ENCODE peak calls at places on chromosomes 5 and 9, in nine cellular contexts. One of them, this sample, is unnamed.

GRCh38 chr5:140855772-140856674 is at the start of gene PCDHA10:
- DNase-seq in NCI-H1092: no peak
- DNase-seq in AG20443: no peak
- DNase-seq in H7: peak; percentile 75
- DNase-seq in heart right ventricle: no peak
- DNase-seq in NAMALWA: peak; percentile 61
- DNase-seq in islet precursor cell: peak; percentile 73
- DNase-seq in iris pigment epithelial cell: no peak
- DNase-seq in GM23248: peak; percentile 41
- DNase-seq in this sample: no peak

GRCh38 chr5:19270153-19270552 is 717.8 kb downstream of the CDH18 start:
- DNase-seq in NCI-H1092: peak; percentile 4
- DNase-seq in AG20443: no peak
- DNase-seq in H7: no peak
- DNase-seq in heart right ventricle: no peak
- DNase-seq in NAMALWA: peak; percentile 98
- DNase-seq in islet precursor cell: no peak
- DNase-seq in iris pigment epithelial cell: no peak
- DNase-seq in GM23248: no peak
- DNase-seq in this sample: no peak

GRCh38 chr5:118596255-118596654 is 392.1 kb downstream of the DTWD2 start:
- DNase-seq in NCI-H1092: no peak
- DNase-seq in AG20443: no peak
- DNase-seq in H7: no peak
- DNase-seq in heart right ventricle: no peak
- DNase-seq in NAMALWA: no peak
- DNase-seq in islet precursor cell: no peak
- DNase-seq in iris pigment epithelial cell: no peak
- DNase-seq in GM23248: no peak
- DNase-seq in this sample: no peak

GRCh38 chr9:112582863-112583262 is 96.2 kb downstream of the KIAA1958 start:
- DNase-seq in NCI-H1092: no peak
- DNase-seq in AG20443: no peak
- DNase-seq in H7: peak; percentile 21
- DNase-seq in heart right ventricle: no peak
- DNase-seq in NAMALWA: no peak
- DNase-seq in islet precursor cell: no peak
- DNase-seq in iris pigment epithelial cell: no peak
- DNase-seq in GM23248: no peak
- DNase-seq in this sample: peak; percentile 64

GRCh38 chr5:112492291-112492690 is 73.2 kb upstream of the EPB41L4A start:
- DNase-seq in NCI-H1092: peak; percentile 1
- DNase-seq in AG20443: peak; percentile 77
- DNase-seq in H7: peak; percentile 61
- DNase-seq in heart right ventricle: peak; percentile 25
- DNase-seq in NAMALWA: peak; percentile 89
- DNase-seq in islet precursor cell: peak; percentile 69
- DNase-seq in iris pigment epithelial cell: peak; percentile 77
- DNase-seq in GM23248: peak; percentile 84
- DNase-seq in this sample: peak; percentile 42

GRCh38 chr9:117926031-117926655 is 221.9 kb downstream of the TLR4 start:
- DNase-seq in NCI-H1092: no peak
- DNase-seq in AG20443: no peak
- DNase-seq in H7: no peak
- DNase-seq in heart right ventricle: no peak
- DNase-seq in NAMALWA: no peak
- DNase-seq in islet precursor cell: no peak
- DNase-seq in iris pigment epithelial cell: peak; percentile 0
- DNase-seq in GM23248: peak; percentile 5
- DNase-seq in this sample: no peak

GRCh38 chr9:111501648-111502047 is 17.5 kb upstream of the ECPAS start:
- DNase-seq in NCI-H1092: no peak
- DNase-seq in AG20443: no peak
- DNase-seq in H7: peak; percentile 28
- DNase-seq in heart right ventricle: no peak
- DNase-seq in NAMALWA: no peak
- DNase-seq in islet precursor cell: no peak
- DNase-seq in iris pigment epithelial cell: no peak
- DNase-seq in GM23248: no peak
- DNase-seq in this sample: no peak

GRCh38 chr5:142874537-142874936 is 104.4 kb downstream of the ARHGAP26 start:
- DNase-seq in NCI-H1092: no peak
- DNase-seq in AG20443: no peak
- DNase-seq in H7: no peak
- DNase-seq in heart right ventricle: peak; percentile 88
- DNase-seq in NAMALWA: no peak
- DNase-seq in islet precursor cell: no peak
- DNase-seq in iris pigment epithelial cell: no peak
- DNase-seq in GM23248: no peak
- DNase-seq in this sample: no peak

GRCh38 chr9:133107245-133107722 is 13.8 kb downstream of the RALGDS start:
- DNase-seq in NCI-H1092: no peak
- DNase-seq in AG20443: no peak
- DNase-seq in H7: peak; percentile 36
- DNase-seq in heart right ventricle: no peak
- DNase-seq in NAMALWA: no peak
- DNase-seq in islet precursor cell: no peak
- DNase-seq in iris pigment epithelial cell: no peak
- DNase-seq in GM23248: no peak
- DNase-seq in this sample: no peak

GRCh38 chr5:136082390-136083193 is 50.1 kb upstream of the SMAD5 start:
- DNase-seq in NCI-H1092: peak; percentile 22
- DNase-seq in AG20443: peak; percentile 86
- DNase-seq in H7: peak; percentile 83
- DNase-seq in heart right ventricle: peak; percentile 90
- DNase-seq in NAMALWA: peak; percentile 56
- DNase-seq in islet precursor cell: peak; percentile 88
- DNase-seq in iris pigment epithelial cell: peak; percentile 72
- DNase-seq in GM23248: peak; percentile 89
- DNase-seq in this sample: peak; percentile 25

GRCh38 chr5:59034498-59035186 is 451.8 kb downstream of the RAB3C start:
- DNase-seq in NCI-H1092: no peak
- DNase-seq in AG20443: peak; percentile 37
- DNase-seq in H7: peak; percentile 47
- DNase-seq in heart right ventricle: no peak
- DNase-seq in NAMALWA: peak; percentile 15
- DNase-seq in islet precursor cell: no peak
- DNase-seq in iris pigment epithelial cell: peak; percentile 79
- DNase-seq in GM23248: peak; percentile 77
- DNase-seq in this sample: no peak

GRCh38 chr9:114238919-114239879 is 83.7 kb upstream of the ORM1 start:
- DNase-seq in NCI-H1092: peak; percentile 31
- DNase-seq in AG20443: no peak
- DNase-seq in H7: peak; percentile 92
- DNase-seq in heart right ventricle: peak; percentile 66
- DNase-seq in NAMALWA: peak; percentile 42
- DNase-seq in islet precursor cell: peak; percentile 67
- DNase-seq in iris pigment epithelial cell: peak; percentile 64
- DNase-seq in GM23248: peak; percentile 20
- DNase-seq in this sample: no peak

GRCh38 chr5:123755587-123756324 is 243.8 kb downstream of the CSNK1G3 start:
- DNase-seq in NCI-H1092: no peak
- DNase-seq in AG20443: peak; percentile 36
- DNase-seq in H7: no peak
- DNase-seq in heart right ventricle: no peak
- DNase-seq in NAMALWA: no peak
- DNase-seq in islet precursor cell: peak; percentile 59
- DNase-seq in iris pigment epithelial cell: peak; percentile 71
- DNase-seq in GM23248: peak; percentile 69
- DNase-seq in this sample: no peak

GRCh38 chr9:74379718-74380117 is 117.4 kb upstream of the RORB start:
- DNase-seq in NCI-H1092: peak; percentile 39
- DNase-seq in AG20443: no peak
- DNase-seq in H7: peak; percentile 32
- DNase-seq in heart right ventricle: no peak
- DNase-seq in NAMALWA: peak; percentile 28
- DNase-seq in islet precursor cell: peak; percentile 79
- DNase-seq in iris pigment epithelial cell: peak; percentile 50
- DNase-seq in GM23248: no peak
- DNase-seq in this sample: peak; percentile 56

GRCh38 chr5:170722316-170722715 is 61.2 kb upstream of the GABRP start:
- DNase-seq in NCI-H1092: no peak
- DNase-seq in AG20443: no peak
- DNase-seq in H7: peak; percentile 21
- DNase-seq in heart right ventricle: no peak
- DNase-seq in NAMALWA: no peak
- DNase-seq in islet precursor cell: peak; percentile 37
- DNase-seq in iris pigment epithelial cell: no peak
- DNase-seq in GM23248: no peak
- DNase-seq in this sample: no peak

GRCh38 chr5:113178073-113178779 is 201.6 kb downstream of the DCP2 start:
- DNase-seq in NCI-H1092: peak; percentile 49
- DNase-seq in AG20443: no peak
- DNase-seq in H7: no peak
- DNase-seq in heart right ventricle: no peak
- DNase-seq in NAMALWA: no peak
- DNase-seq in islet precursor cell: no peak
- DNase-seq in iris pigment epithelial cell: no peak
- DNase-seq in GM23248: no peak
- DNase-seq in this sample: no peak

GRCh38 chr5:131589510-131590348 is 45.3 kb downstream of the RAPGEF6 start:
- DNase-seq in NCI-H1092: peak; percentile 2
- DNase-seq in AG20443: peak; percentile 61
- DNase-seq in H7: peak; percentile 58
- DNase-seq in heart right ventricle: no peak
- DNase-seq in NAMALWA: peak; percentile 72
- DNase-seq in islet precursor cell: peak; percentile 82
- DNase-seq in iris pigment epithelial cell: peak; percentile 64
- DNase-seq in GM23248: peak; percentile 63
- DNase-seq in this sample: peak; percentile 18

GRCh38 chr9:109721021-109721420 is 59.0 kb upstream of the PALM2AKAP2 start:
- DNase-seq in NCI-H1092: no peak
- DNase-seq in AG20443: no peak
- DNase-seq in H7: peak; percentile 19
- DNase-seq in heart right ventricle: no peak
- DNase-seq in NAMALWA: no peak
- DNase-seq in islet precursor cell: no peak
- DNase-seq in iris pigment epithelial cell: no peak
- DNase-seq in GM23248: peak; percentile 26
- DNase-seq in this sample: peak; percentile 18

GRCh38 chr5:65299841-65300240 is 181.9 kb downstream of the ADAMTS6 start:
- DNase-seq in NCI-H1092: no peak
- DNase-seq in AG20443: no peak
- DNase-seq in H7: no peak
- DNase-seq in heart right ventricle: no peak
- DNase-seq in NAMALWA: no peak
- DNase-seq in islet precursor cell: no peak
- DNase-seq in iris pigment epithelial cell: peak; percentile 93
- DNase-seq in GM23248: no peak
- DNase-seq in this sample: no peak

GRCh38 chr9:32004431-32005076 is 379.9 kb upstream of the ACO1 start:
- DNase-seq in NCI-H1092: no peak
- DNase-seq in AG20443: no peak
- DNase-seq in H7: no peak
- DNase-seq in heart right ventricle: no peak
- DNase-seq in NAMALWA: no peak
- DNase-seq in islet precursor cell: no peak
- DNase-seq in iris pigment epithelial cell: no peak
- DNase-seq in GM23248: no peak
- DNase-seq in this sample: no peak

GRCh38 chr5:65213921-65214525 is 267.7 kb downstream of the ADAMTS6 start:
- DNase-seq in NCI-H1092: no peak
- DNase-seq in AG20443: peak; percentile 18
- DNase-seq in H7: peak; percentile 53
- DNase-seq in heart right ventricle: no peak
- DNase-seq in NAMALWA: peak; percentile 11
- DNase-seq in islet precursor cell: peak; percentile 68
- DNase-seq in iris pigment epithelial cell: peak; percentile 44
- DNase-seq in GM23248: peak; percentile 38
- DNase-seq in this sample: no peak

GRCh38 chr9:89137548-89138462 is 40.8 kb downstream of the SHC3 start:
- DNase-seq in NCI-H1092: no peak
- DNase-seq in AG20443: peak; percentile 87
- DNase-seq in H7: no peak
- DNase-seq in heart right ventricle: peak; percentile 47
- DNase-seq in NAMALWA: no peak
- DNase-seq in islet precursor cell: no peak
- DNase-seq in iris pigment epithelial cell: peak; percentile 97
- DNase-seq in GM23248: peak; percentile 97
- DNase-seq in this sample: no peak

GRCh38 chr5:163964650-163965049 is 459.2 kb downstream of the MAT2B start:
- DNase-seq in NCI-H1092: no peak
- DNase-seq in AG20443: no peak
- DNase-seq in H7: no peak
- DNase-seq in heart right ventricle: no peak
- DNase-seq in NAMALWA: no peak
- DNase-seq in islet precursor cell: no peak
- DNase-seq in iris pigment epithelial cell: peak; percentile 45
- DNase-seq in GM23248: no peak
- DNase-seq in this sample: no peak

GRCh38 chr5:136070486-136071285 is 41.9 kb downstream of the TGFBI start:
- DNase-seq in NCI-H1092: no peak
- DNase-seq in AG20443: no peak
- DNase-seq in H7: no peak
- DNase-seq in heart right ventricle: peak; percentile 80
- DNase-seq in NAMALWA: no peak
- DNase-seq in islet precursor cell: peak; percentile 47
- DNase-seq in iris pigment epithelial cell: no peak
- DNase-seq in GM23248: peak; percentile 25
- DNase-seq in this sample: no peak

GRCh38 chr5:138966236-138966985 is 91.3 kb upstream of the LRRTM2 start:
- DNase-seq in NCI-H1092: no peak
- DNase-seq in AG20443: no peak
- DNase-seq in H7: no peak
- DNase-seq in heart right ventricle: no peak
- DNase-seq in NAMALWA: no peak
- DNase-seq in islet precursor cell: no peak
- DNase-seq in iris pigment epithelial cell: no peak
- DNase-seq in GM23248: peak; percentile 56
- DNase-seq in this sample: no peak

GRCh38 chr5:52896524-52897237 is 92.5 kb upstream of the ITGA2 start:
- DNase-seq in NCI-H1092: no peak
- DNase-seq in AG20443: peak; percentile 58
- DNase-seq in H7: no peak
- DNase-seq in heart right ventricle: no peak
- DNase-seq in NAMALWA: no peak
- DNase-seq in islet precursor cell: no peak
- DNase-seq in iris pigment epithelial cell: no peak
- DNase-seq in GM23248: peak; percentile 19
- DNase-seq in this sample: no peak

GRCh38 chr5:83430130-83431010 is 41.2 kb upstream of the VCAN start:
- DNase-seq in NCI-H1092: peak; percentile 24
- DNase-seq in AG20443: peak; percentile 66
- DNase-seq in H7: peak; percentile 56
- DNase-seq in heart right ventricle: peak; percentile 60
- DNase-seq in NAMALWA: peak; percentile 69
- DNase-seq in islet precursor cell: peak; percentile 85
- DNase-seq in iris pigment epithelial cell: peak; percentile 65
- DNase-seq in GM23248: peak; percentile 81
- DNase-seq in this sample: peak; percentile 71

GRCh38 chr5:91182763-91183162 is 200.4 kb downstream of the ARRDC3 start:
- DNase-seq in NCI-H1092: no peak
- DNase-seq in AG20443: peak; percentile 67
- DNase-seq in H7: no peak
- DNase-seq in heart right ventricle: no peak
- DNase-seq in NAMALWA: peak; percentile 46
- DNase-seq in islet precursor cell: no peak
- DNase-seq in iris pigment epithelial cell: peak; percentile 40
- DNase-seq in GM23248: peak; percentile 75
- DNase-seq in this sample: no peak

GRCh38 chr5:135217669-135218485 is 181.2 kb downstream of the MACROH2A1 start:
- DNase-seq in NCI-H1092: no peak
- DNase-seq in AG20443: no peak
- DNase-seq in H7: peak; percentile 78
- DNase-seq in heart right ventricle: no peak
- DNase-seq in NAMALWA: peak; percentile 22
- DNase-seq in islet precursor cell: peak; percentile 54
- DNase-seq in iris pigment epithelial cell: no peak
- DNase-seq in GM23248: no peak
- DNase-seq in this sample: no peak

GRCh38 chr9:106450549-106450948 is 412.4 kb upstream of the ZNF462 start:
- DNase-seq in NCI-H1092: no peak
- DNase-seq in AG20443: no peak
- DNase-seq in H7: no peak
- DNase-seq in heart right ventricle: peak; percentile 63
- DNase-seq in NAMALWA: no peak
- DNase-seq in islet precursor cell: no peak
- DNase-seq in iris pigment epithelial cell: no peak
- DNase-seq in GM23248: no peak
- DNase-seq in this sample: no peak

GRCh38 chr5:141524604-141525597 is 36.0 kb downstream of the PCDHGC5 start:
- DNase-seq in NCI-H1092: peak; percentile 60
- DNase-seq in AG20443: peak; percentile 86
- DNase-seq in H7: peak; percentile 88
- DNase-seq in heart right ventricle: peak; percentile 91
- DNase-seq in NAMALWA: peak; percentile 77
- DNase-seq in islet precursor cell: peak; percentile 98
- DNase-seq in iris pigment epithelial cell: peak; percentile 93
- DNase-seq in GM23248: peak; percentile 100
- DNase-seq in this sample: peak; percentile 93